ENCODE peak calls at places on chromosomes 13 and 19, in six cellular contexts. V is body of pancreas, D is iPS-NIHi11, H is cerebellar nuclear complex, G is GM19239, Y is fibroblast of the aortic adventitia. I is an unnamed sample.

GRCh38 chr13:34864650-34865049 is 77.4 kb upstream of the NBEA start:
- DNase-seq in V (no peak), D (no peak), H (no peak), G (no peak), Y (no peak), I (no peak)

GRCh38 chr13:109159650-109160309 is 530.4 kb downstream of the MYO16 start:
- DNase-seq in V (no peak), D (no peak), H (no peak), G (no peak), Y (no peak), I (no peak)

GRCh38 chr13:88257706-88258105 is 586.5 kb downstream of the SLITRK5 start:
- DNase-seq in V (no peak), D (no peak), H (no peak), G (no peak), Y (no peak), I (no peak)

GRCh38 chr13:73740681-73741080 is 393.5 kb downstream of the KLF12 start:
- DNase-seq in V (no peak), D (no peak), H (no peak), G (no peak), Y (peak), I (no peak)

GRCh38 chr19:48639483-48640375 is 2.5 kb upstream of the DBP start:
- DNase-seq in V (peak), D (no peak), H (no peak), G (no peak), Y (no peak), I (no peak)

GRCh38 chr19:1587872-1588271 is 4.8 kb downstream of the MBD3 start:
- DNase-seq in V (no peak), D (no peak), H (no peak), G (no peak), Y (no peak), I (no peak)

GRCh38 chr13:34459856-34460255 is 482.2 kb upstream of the NBEA start:
- DNase-seq in V (no peak), D (no peak), H (no peak), G (no peak), Y (no peak), I (no peak)

GRCh38 chr19:45643024-45643926 is 4.1 kb upstream of the EML2 start:
- DNase-seq in V (peak), D (peak), H (peak), G (peak), Y (peak), I (peak)

GRCh38 chr19:15640294-15640903 is at the start of gene CYP4F3:
- DNase-seq in V (peak), D (peak), H (no peak), G (no peak), Y (no peak), I (peak)

I was measured in stomach.